ENCODE peak calls at places on chromosomes 3 and 15, in nine cellular contexts. R is effector memory CD4-positive, alpha-beta T cell; X is KBM-7; Q is pancreas; G is AG04450; A is mucosa of gallbladder; L is germinal center; B is NCI-H2081 treated with DMSO at 0.1 percent for 48 hours; N is T-helper 9 cell. V is an unnamed sample.
A peak's percentile ranks its signal among the peaks of the same experiment; 100 is the strongest.

GRCh38 chr3:33602829-33603228 is 115.2 kb downstream of the CLASP2 start:
- DNase-seq in R (no peak), X (no peak), N (no peak), Q (no peak), G (no peak), A (no peak), B (no peak), L (no peak), V (no peak)

GRCh38 chr3:172110127-172110779 is 70.9 kb downstream of the FNDC3B start:
- DNase-seq in G (no peak), B (no peak), X (no peak), L (no peak), N (no peak), Q (no peak), A (no peak), R (no peak), V (no peak)

GRCh38 chr15:47553933-47554332 is 163.4 kb upstream of the SEMA6D start:
- DNase-seq in Q (no peak), G (no peak), B (no peak), A (no peak), R (no peak), X (no peak), N (no peak), L (no peak), V (no peak)

GRCh38 chr3:71010731-71011455 is 572.6 kb downstream of the FOXP1 start:
- DNase-seq in Q (no peak), L (peak; percentile 6), G (no peak), R (peak; percentile 44), A (no peak), B (no peak), X (peak; percentile 15), N (no peak), V (no peak)

GRCh38 chr15:74901612-74902063 is 5.0 kb downstream of the FAM219B start:
- DNase-seq in A (peak; percentile 75), G (peak; percentile 26), B (no peak), X (peak; percentile 92), L (peak; percentile 84), R (peak; percentile 37), Q (no peak), N (peak; percentile 45), V (no peak)

GRCh38 chr3:42843730-42844713 is 31.7 kb downstream of the CYP8B1 start:
- DNase-seq in A (no peak), B (no peak), L (no peak), X (no peak), Q (no peak), R (no peak), G (no peak), N (no peak), V (no peak)

GRCh38 chr3:122777077-122777476 is 16.6 kb downstream of the HSPBAP1 start:
- DNase-seq in Q (no peak), B (no peak), N (no peak), A (no peak), G (no peak), L (no peak), X (no peak), R (no peak), V (no peak)

GRCh38 chr3:185153861-185154629 is 1.2 kb upstream of the C3orf70 start:
- DNase-seq in X (no peak), L (no peak), N (no peak), Q (no peak), G (no peak), B (no peak), A (no peak), R (no peak), V (no peak)

GRCh38 chr3:171432548-171432947 is 27.7 kb downstream of the TNIK start:
- DNase-seq in N (no peak), X (no peak), A (no peak), L (no peak), B (no peak), Q (no peak), R (no peak), G (no peak), V (no peak)

GRCh38 chr15:87902772-87903388 is 353.7 kb downstream of the NTRK3 start:
- DNase-seq in R (no peak), B (no peak), Q (no peak), X (no peak), A (peak; percentile 15), L (no peak), N (no peak), G (no peak), V (no peak)

GRCh38 chr3:124491098-124491497 is 239.2 kb upstream of the UMPS start:
- DNase-seq in B (no peak), N (no peak), Q (no peak), L (no peak), R (no peak), X (no peak), A (no peak), G (no peak), V (no peak)

GRCh38 chr3:42852443-42852842 is 23.2 kb downstream of the CYP8B1 start:
- DNase-seq in B (no peak), L (no peak), A (peak; percentile 44), G (no peak), N (no peak), Q (no peak), R (no peak), X (no peak), V (no peak)

GRCh38 chr3:189947948-189948723 is 172.6 kb downstream of the P3H2 start:
- DNase-seq in A (no peak), R (no peak), B (peak; percentile 21), G (no peak), X (peak; percentile 30), L (no peak), Q (no peak), N (no peak), V (no peak)

GRCh38 chr15:74412159-74412558 is 21.6 kb downstream of the SEMA7A start:
- DNase-seq in N (no peak), B (no peak), X (no peak), A (no peak), L (no peak), R (no peak), Q (no peak), G (no peak), V (no peak)

GRCh38 chr15:65303687-65304392 is 637 bp upstream of the RNU5B-1 start:
- DNase-seq in A (peak; percentile 58), L (no peak), G (peak; percentile 18), R (peak; percentile 60), X (no peak), N (no peak), B (peak; percentile 10), Q (no peak), V (no peak)

GRCh38 chr15:69762373-69763148 is 309.9 kb downstream of the RPLP1 start:
- DNase-seq in X (peak; percentile 42), L (no peak), Q (no peak), B (no peak), G (no peak), N (no peak), R (no peak), A (no peak), V (no peak)

GRCh38 chr15:44713006-44713966 is 2.0 kb downstream of the B2M start:
- DNase-seq in L (no peak), G (no peak), N (no peak), A (no peak), R (no peak), B (peak; percentile 16), X (peak; percentile 41), Q (no peak), V (no peak)

GRCh38 chr15:89647191-89647851 is 7.9 kb downstream of the KIF7 start:
- DNase-seq in A (peak; percentile 69), Q (peak; percentile 92), R (peak; percentile 16), B (no peak), X (peak; percentile 69), N (peak; percentile 51), G (no peak), L (peak; percentile 77), V (no peak)

GRCh38 chr15:79943820-79944219 is 27.2 kb downstream of the BCL2A1 start:
- DNase-seq in N (no peak), B (no peak), A (no peak), R (no peak), Q (no peak), X (no peak), G (peak; percentile 76), L (no peak), V (no peak)

GRCh38 chr15:74768099-74768770 is 13.6 kb upstream of the CSK start:
- DNase-seq in B (no peak), X (peak; percentile 37), A (no peak), G (no peak), Q (no peak), L (no peak), R (no peak), N (no peak), V (no peak)

GRCh38 chr3:122415762-122416654 is at the start of gene WDR5B:
- DNase-seq in B (no peak), Q (peak; percentile 100), N (peak; percentile 98), L (peak; percentile 100), X (peak; percentile 99), A (peak; percentile 99), G (peak; percentile 94), R (peak; percentile 97), V (peak; percentile 93)

GRCh38 chr3:159185443-159186050 is 383.7 kb downstream of the MFSD1 start:
- DNase-seq in X (no peak), Q (no peak), N (no peak), A (no peak), B (no peak), G (no peak), L (peak; percentile 16), R (no peak), V (no peak)

GRCh38 chr3:134312873-134313838 is 61.1 kb downstream of the AMOTL2 start:
- DNase-seq in L (no peak), A (peak; percentile 78), G (no peak), B (no peak), X (no peak), N (no peak), Q (peak; percentile 88), R (no peak), V (no peak)

GRCh38 chr15:26882112-26882511 is 15.2 kb downstream of the GABRA5 start:
- DNase-seq in A (no peak), X (no peak), G (no peak), Q (no peak), L (no peak), N (no peak), R (no peak), B (no peak), V (no peak)

GRCh38 chr3:72086051-72086711 is 301.2 kb upstream of the PROK2 start:
- DNase-seq in B (no peak), X (peak; percentile 49), L (no peak), A (no peak), N (no peak), G (no peak), R (no peak), Q (no peak), V (peak; percentile 13)

GRCh38 chr3:99250272-99250671 is 348.8 kb upstream of the DCBLD2 start:
- DNase-seq in L (no peak), X (no peak), G (no peak), R (no peak), B (no peak), Q (no peak), A (no peak), N (no peak), V (peak; percentile 69)

GRCh38 chr3:22981176-22981575 is 222.0 kb upstream of the UBE2E2 start:
- DNase-seq in L (no peak), Q (no peak), A (no peak), X (no peak), R (no peak), G (no peak), B (no peak), N (no peak), V (no peak)

GRCh38 chr3:23035927-23036640 is 167.0 kb upstream of the UBE2E2 start:
- DNase-seq in G (no peak), B (no peak), A (peak; percentile 59), X (no peak), L (no peak), N (no peak), Q (no peak), R (no peak), V (no peak)

GRCh38 chr15:52440414-52440813 is 88.3 kb downstream of the MYO5A start:
- DNase-seq in N (no peak), R (no peak), Q (no peak), B (no peak), L (no peak), X (no peak), G (no peak), A (no peak), V (no peak)

GRCh38 chr3:44529927-44530326 is 25.1 kb upstream of the ZKSCAN7 start:
- DNase-seq in A (no peak), L (peak; percentile 20), G (no peak), Q (no peak), N (no peak), B (no peak), R (no peak), X (no peak), V (no peak)

GRCh38 chr3:127065561-127066270 is 82.8 kb downstream of the PLXNA1 start:
- DNase-seq in G (no peak), R (no peak), L (no peak), Q (no peak), A (no peak), N (no peak), X (no peak), B (no peak), V (no peak)

V was measured in AG09309.